ENCODE peak calls at places on chromosomes 5 and 9, in seven cellular contexts. K is Right ventricle myocardium superior, W is MM.1S, G is GDM1, I is mesothelial cell of epicardium, Q is epithelial cell of esophagus, H is EH. A is an unnamed sample.

GRCh38 chr5:162323471-162323870 is 255.9 kb downstream of the GABRG2 start:
- DNase-seq in K (no peak), I (peak), H (no peak), Q (no peak), W (no peak), G (no peak), A (no peak)

GRCh38 chr9:126154869-126155268 is 171.8 kb upstream of the MVB12B start:
- DNase-seq in K (no peak), W (no peak), H (no peak), I (peak), G (no peak), Q (no peak), A (no peak)

GRCh38 chr9:35051069-35051967 is 21.1 kb downstream of the VCP start:
- DNase-seq in W (peak), Q (peak), H (peak), I (no peak), G (peak), K (no peak), A (no peak)

GRCh38 chr9:18071651-18072060 is 402.3 kb upstream of the ADAMTSL1 start:
- DNase-seq in W (no peak), I (no peak), Q (peak), H (peak), G (no peak), K (no peak), A (no peak)

GRCh38 chr9:87280421-87280820 is 217.2 kb upstream of the DAPK1 start:
- DNase-seq in W (no peak), G (no peak), I (no peak), H (peak), Q (peak), K (no peak), A (no peak)

GRCh38 chr9:72038890-72039410 is 21.5 kb downstream of the C9orf57 start:
- DNase-seq in I (peak), Q (peak), W (peak), G (peak), K (peak), H (peak), A (peak)

GRCh38 chr9:98742325-98743280 is 33.9 kb upstream of the GABBR2 start:
- DNase-seq in Q (peak), W (no peak), K (no peak), H (peak), G (no peak), I (no peak), A (no peak)

GRCh38 chr9:112493738-112494137 is 7.1 kb downstream of the KIAA1958 start:
- DNase-seq in G (no peak), H (peak), W (no peak), K (no peak), Q (no peak), I (no peak), A (no peak)

GRCh38 chr9:119289740-119290139 is 79.5 kb downstream of the BRINP1 start:
- DNase-seq in H (peak), Q (peak), I (peak), G (peak), W (peak), K (no peak), A (no peak)

GRCh38 chr5:127762412-127762811 is 59.2 kb downstream of the CCDC192 start:
- DNase-seq in Q (no peak), W (no peak), H (no peak), G (no peak), I (no peak), K (no peak), A (no peak)

GRCh38 chr5:171622010-171622409 is 163.6 kb upstream of the SMIM23 start:
- DNase-seq in K (no peak), G (no peak), W (no peak), I (no peak), H (peak), Q (peak), A (no peak)

GRCh38 chr5:539469-540214 is 15.4 kb upstream of the SLC9A3 start:
- DNase-seq in W (no peak), H (no peak), G (no peak), K (peak), Q (no peak), I (no peak), A (peak)

GRCh38 chr9:113675475-113675941 is 200.6 kb upstream of the ZNF618 start:
- DNase-seq in H (peak), I (no peak), W (no peak), G (peak), Q (peak), K (peak), A (peak)

A was measured in heart left ventricle.